ENCODE peak calls at places on chromosomes 16 and 17, in ten cellular contexts. A is fibroblast of lung, V is astrocyte, C is MM.1S, L is HepG2, M is GM12878, T is OCI-LY7, B is hepatocyte, D is IMR-90, I is mesenchymal stem cell. R is an unnamed sample.
A peak's percentile ranks its signal among the peaks of the same experiment; 100 is the strongest.

GRCh38 chr16:73737637-73738036 is 559.0 kb upstream of the PSMD7 start:
- DNase-seq in B (no peak), A (no peak), L (no peak), T (no peak), I (no peak), V (no peak), M (no peak), C (no peak), D (no peak), R (no peak)

GRCh38 chr17:64202683-64203430 is 60.2 kb downstream of the TEX2 start:
- DNase-seq in L (peak; percentile 55), I (peak; percentile 72), T (no peak), B (no peak), A (peak; percentile 91), V (peak; percentile 86), M (no peak), C (no peak), D (peak; percentile 82), R (peak; percentile 82)

GRCh38 chr17:35731239-35731931 is at the start of gene RASL10B:
- DNase-seq in L (peak; percentile 41), T (no peak), M (no peak), C (no peak), B (peak; percentile 70), V (no peak), I (peak; percentile 54), A (peak; percentile 41), D (peak; percentile 31), R (peak; percentile 98)

GRCh38 chr16:24976971-24977672 is 38.0 kb downstream of the ARHGAP17 start:
- DNase-seq in B (no peak), V (no peak), A (no peak), L (no peak), T (no peak), C (no peak), I (no peak), M (no peak), D (no peak), R (no peak)

GRCh38 chr17:35630530-35631148 is 43.5 kb downstream of the AP2B1 start:
- DNase-seq in D (peak; percentile 80), C (no peak), T (no peak), B (no peak), M (no peak), L (no peak), A (peak; percentile 85), V (peak; percentile 83), I (peak; percentile 65), R (peak; percentile 75)

GRCh38 chr16:59573528-59574271 is 839.6 kb upstream of the GOT2 start:
- DNase-seq in V (peak; percentile 94), T (no peak), M (no peak), C (no peak), I (peak; percentile 70), B (no peak), L (no peak), D (peak; percentile 95), A (peak; percentile 96), R (peak; percentile 76)

GRCh38 chr16:27690604-27691003 is 140.7 kb downstream of the KATNIP start:
- DNase-seq in T (peak; percentile 11), V (no peak), M (no peak), B (peak; percentile 30), D (peak; percentile 5), I (peak; percentile 17), L (peak; percentile 26), C (peak; percentile 24), A (peak; percentile 14), R (no peak)

GRCh38 chr16:35687781-35688180 is 2228.4 kb downstream of the TP53TG3F start:
- DNase-seq in I (no peak), D (no peak), C (peak; percentile 71), L (no peak), V (no peak), M (no peak), A (no peak), B (no peak), T (no peak), R (no peak)

GRCh38 chr17:80691784-80692183 is 147.1 kb downstream of the RPTOR start:
- DNase-seq in A (no peak), M (no peak), B (no peak), V (no peak), C (peak; percentile 73), L (no peak), D (no peak), T (peak; percentile 71), I (no peak), R (no peak)

GRCh38 chr17:14840616-14841231 is 424.4 kb downstream of the PMP22 start:
- DNase-seq in T (no peak), C (no peak), B (no peak), V (no peak), A (peak; percentile 6), M (no peak), L (no peak), I (peak; percentile 47), D (peak; percentile 84), R (peak; percentile 71)

GRCh38 chr17:43562679-43563146 is 16.6 kb upstream of the ETV4 start:
- DNase-seq in D (no peak), B (no peak), V (no peak), T (no peak), I (no peak), A (no peak), C (no peak), M (no peak), L (peak; percentile 56), R (no peak)

GRCh38 chr17:64787921-64788271 is 125.8 kb upstream of the SMURF2 start:
- DNase-seq in D (no peak), A (no peak), I (no peak), T (no peak), C (no peak), M (no peak), B (no peak), V (no peak), L (no peak), R (no peak)

GRCh38 chr17:2405247-2405926 is 4.5 kb upstream of the MNT start:
- DNase-seq in A (peak; percentile 89), D (peak; percentile 94), V (peak; percentile 82), M (no peak), B (peak; percentile 53), L (no peak), I (peak; percentile 95), T (no peak), C (no peak), R (peak; percentile 96)
- H3K4me2 ChIP-seq in A (peak overlapping the region; percentile 60), D (peak overlapping the region; percentile 23), V (peak overlapping the region; percentile 73), M (no peak overlapping the region), B (peak overlapping the region; percentile 20), L (no peak overlapping the region), I (no peak overlapping the region), T (no peak overlapping the region), C (no peak overlapping the region), R (peak overlapping the region; percentile 77)

GRCh38 chr17:27577124-27577761 is 53.7 kb upstream of the LGALS9 start:
- DNase-seq in C (no peak), D (peak; percentile 82), V (peak; percentile 54), T (no peak), A (peak; percentile 67), I (peak; percentile 74), M (no peak), B (peak; percentile 68), L (no peak), R (peak; percentile 88)
- H3K4me3 ChIP-seq in C (no peak overlapping the region), D (no peak overlapping the region), V (no peak overlapping the region), T (no peak overlapping the region), A (no peak overlapping the region), I (no peak overlapping the region), M (no peak overlapping the region), B (no peak overlapping the region), L (no peak overlapping the region), R (no peak overlapping the region)

GRCh38 chr17:70006159-70006558 is 68.9 kb upstream of the KCNJ16 start:
- DNase-seq in M (no peak), D (peak; percentile 50), A (peak; percentile 11), I (peak; percentile 13), V (no peak), T (no peak), L (no peak), B (no peak), C (no peak), R (no peak)
- H2AFZ ChIP-seq in M (no peak overlapping the region), D (no peak overlapping the region), A (no peak overlapping the region), I (no peak overlapping the region), V (no peak overlapping the region), T (no peak overlapping the region), L (no peak overlapping the region), B (no peak overlapping the region), C (no peak overlapping the region), R (no peak overlapping the region)

GRCh38 chr16:54055191-54055590 is 231.4 kb downstream of the IRX3 start:
- DNase-seq in M (no peak), T (no peak), I (no peak), D (no peak), B (no peak), V (no peak), C (no peak), A (no peak), L (no peak), R (no peak)
- H3K4me2 ChIP-seq in M (no peak overlapping the region), T (no peak overlapping the region), I (no peak overlapping the region), D (no peak overlapping the region), B (no peak overlapping the region), V (no peak overlapping the region), C (no peak overlapping the region), A (no peak overlapping the region), L (no peak overlapping the region), R (no peak overlapping the region)

DNA sequence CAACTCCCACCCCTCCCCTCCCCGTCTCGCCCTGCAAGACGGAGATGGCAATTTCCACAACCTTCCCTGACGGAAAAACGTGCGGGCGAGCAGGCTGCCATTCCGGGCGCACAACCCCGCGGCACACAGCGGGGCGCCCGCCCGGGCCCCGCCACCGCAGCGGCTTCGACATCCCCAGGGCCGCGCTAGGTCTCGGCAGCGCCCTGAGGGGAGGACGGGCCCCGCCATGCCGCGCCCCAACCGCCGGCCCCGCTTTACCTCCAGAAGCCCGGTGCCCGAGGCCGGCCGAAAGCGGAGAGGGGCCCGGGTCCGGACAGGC is 547 bp downstream of the CDIP1 start:
- DNase-seq in D (no peak), B (no peak), M (no peak), V (no peak), L (no peak), A (no peak), C (no peak), T (no peak), I (no peak), R (peak; percentile 83)
- H3K4me3 ChIP-seq in D (peak overlapping the region; percentile 68), B (peak overlapping the region; percentile 94), M (peak overlapping the region; percentile 70), V (peak overlapping the region; percentile 69), L (peak overlapping the region; percentile 77), A (peak overlapping the region; percentile 68), C (peak overlapping the region; percentile 74), T (peak overlapping the region; percentile 66), I (peak overlapping the region; percentile 85), R (peak overlapping the region; percentile 80)